ENCODE peak calls at places on chromosome 22, in eight cellular contexts. B is PC-3; H is cardiac muscle cell; Z is prostate gland; P is fibroblast of lung; L is ovary; Q is heart right ventricle; N is CD8-positive, alpha-beta memory T cell. I is an unnamed sample. For H3K9me3, the result is how much of the 10 kb centered on the place peaks cover.

GRCh38 chr22:37604875-37605274 is 3.8 kb upstream of the GGA1 start:
- DNase-seq in B (no peak), H (no peak), Z (no peak), P (no peak), L (no peak), Q (no peak), N (peak), I (no peak)

GRCh38 chr22:31647921-31648320 is 14.1 kb downstream of the PISD start:
- DNase-seq in B (no peak), H (no peak), Z (no peak), P (no peak), L (no peak), Q (no peak), N (no peak), I (no peak)

GRCh38 chr22:39954584-39955055 is 5.6 kb upstream of the TMA7B start:
- DNase-seq in B (peak), H (no peak), Z (no peak), P (peak), L (no peak), Q (no peak), N (no peak), I (no peak)

GRCh38 chr22:24555496-24556253 is at the start of gene SNRPD3:
- DNase-seq in B (peak), H (peak), Z (peak), P (peak), L (peak), Q (peak), N (peak), I (peak)

GRCh38 chr22:28670691-28671261 is 8.9 kb downstream of the TTC28 start:
- DNase-seq in B (peak), H (no peak), Z (no peak), P (peak), L (no peak), Q (no peak), N (no peak), I (no peak)

GRCh38 chr22:22786301-22787115 is 101.1 kb upstream of the IGLL5 start:
- DNase-seq in B (no peak), H (no peak), Z (no peak), P (no peak), L (no peak), Q (no peak), N (no peak), I (no peak)

GRCh38 chr22:29167032-29167911 is 38.4 kb upstream of the EMID1 start:
- DNase-seq in B (no peak), H (no peak), Z (no peak), P (no peak), L (no peak), Q (no peak), N (peak), I (peak)

GRCh38 chr22:29574762-29575450 is 6.0 kb downstream of the NIPSNAP1 start:
- DNase-seq in B (no peak), H (no peak), Z (no peak), P (no peak), L (no peak), Q (no peak), N (no peak), I (no peak)

GRCh38 chr22:28002863-28003565 is 84.0 kb upstream of the PITPNB start:
- DNase-seq in B (no peak), H (no peak), Z (no peak), P (no peak), L (no peak), Q (no peak), N (no peak), I (no peak)

GRCh38 chr22:19035474-19036228 is 86.6 kb downstream of the DGCR2 start:
- DNase-seq in B (no peak), H (peak), Z (no peak), P (no peak), L (no peak), Q (no peak), N (no peak), I (no peak)

GRCh38 chr22:24803064-24803542 is 2.9 kb upstream of the SGSM1 start:
- DNase-seq in B (peak), H (peak), Z (no peak), P (peak), L (no peak), Q (peak), N (peak), I (no peak)

GRCh38 chr22:32785636-32786418 is 15.7 kb upstream of the TIMP3 start:
- DNase-seq in B (no peak), H (no peak), Z (no peak), P (no peak), L (no peak), Q (no peak), N (no peak), I (no peak)

GRCh38 chr22:17318817-17319216 is 50.4 kb upstream of the CECR2 start:
- DNase-seq in B (no peak), H (peak), Z (no peak), P (no peak), L (no peak), Q (no peak), N (no peak), I (no peak)

GRCh38 chr22:38467904-38468760 is at the start of gene KDELR3:
- DNase-seq in B (peak), H (peak), Z (peak), P (peak), L (peak), Q (peak), N (peak), I (peak)

GRCh38 chr22:40334060-40334459 is 12.2 kb upstream of the ADSL start:
- DNase-seq in B (no peak), H (no peak), Z (no peak), P (no peak), L (no peak), Q (no peak), N (no peak), I (no peak)

GRCh38 chr22:41772645-41773044 is 27.8 kb upstream of the CCDC134 start:
- DNase-seq in B (peak), H (no peak), Z (no peak), P (no peak), L (no peak), Q (no peak), N (no peak), I (no peak)

GRCh38 chr22:35334010-35334409 is 34.3 kb downstream of the TOM1 start:
- DNase-seq in B (no peak), H (no peak), Z (no peak), P (no peak), L (no peak), Q (no peak), N (no peak), I (no peak)

GRCh38 chr22:50672471-50673230 is at the start of gene SHANK3:
- DNase-seq in B (no peak), H (no peak), Z (no peak), P (no peak), L (no peak), Q (peak), N (no peak), I (no peak)

GRCh38 chr22:44622147-44622427 is 79.9 kb upstream of the PRR5 start:
- DNase-seq in B (peak), H (no peak), Z (no peak), P (no peak), L (no peak), Q (no peak), N (peak), I (no peak)

GRCh38 chr22:20514658-20515406 is 7.4 kb downstream of the MED15 start:
- DNase-seq in B (peak), H (no peak), Z (no peak), P (peak), L (no peak), Q (no peak), N (no peak), I (no peak)

GRCh38 chr22:39859903-39860588 is 33.5 kb downstream of the ENTHD1 start:
- DNase-seq in B (no peak), H (no peak), Z (no peak), P (no peak), L (no peak), Q (no peak), N (no peak), I (no peak)

GRCh38 chr22:43289976-43290663 is 53.1 kb downstream of the SCUBE1 start:
- DNase-seq in B (no peak), H (no peak), Z (no peak), P (peak), L (peak), Q (peak), N (no peak), I (peak)

GRCh38 chr22:44003016-44003775 is 20.9 kb upstream of the PARVB start:
- DNase-seq in B (no peak), H (no peak), Z (no peak), P (no peak), L (no peak), Q (no peak), N (no peak), I (no peak)

GRCh38 chr22:41681616-41682015 is 7.1 kb downstream of the SNU13 start:
- DNase-seq in B (no peak), H (no peak), Z (no peak), P (no peak), L (no peak), Q (no peak), N (no peak), I (no peak)

GRCh38 chr22:37233751-37234631 is 10.1 kb downstream of the RAC2 start:
- DNase-seq in B (no peak), H (no peak), Z (no peak), P (no peak), L (no peak), Q (no peak), N (no peak), I (no peak)

GRCh38 chr22:19879248-19879575 is 24.5 kb upstream of the GNB1L start:
- DNase-seq in B (no peak), H (no peak), Z (no peak), P (no peak), L (no peak), Q (no peak), N (no peak), I (peak)

GRCh38 chr22:38016182-38017078 is 32.1 kb upstream of the SOX10 start:
- DNase-seq in B (peak), H (no peak), Z (peak), P (peak), L (peak), Q (peak), N (no peak), I (no peak)

GRCh38 chr22:35352214-35353111 is 28.4 kb upstream of the HMOX1 start:
- DNase-seq in B (peak), H (peak), Z (no peak), P (peak), L (no peak), Q (peak), N (no peak), I (peak)

GRCh38 chr22:37239336-37240239 is 4.5 kb downstream of the RAC2 start:
- DNase-seq in B (no peak), H (no peak), Z (no peak), P (no peak), L (no peak), Q (no peak), N (no peak), I (no peak)

GRCh38 chr22:42304021-42304790 is 33.8 kb upstream of the TCF20 start:
- DNase-seq in B (no peak), H (peak), Z (no peak), P (no peak), L (no peak), Q (no peak), N (no peak), I (no peak)

GRCh38 chr22:43401661-43402060 is 10.2 kb upstream of the MPPED1 start:
- DNase-seq in B (no peak), H (no peak), Z (no peak), P (no peak), L (no peak), Q (no peak), N (no peak), I (no peak)

GRCh38 chr22:23467721-23468294 is 112.3 kb downstream of the IGLL1 start:
- DNase-seq in B (peak), H (no peak), Z (no peak), P (no peak), L (no peak), Q (no peak), N (no peak), I (no peak)

GRCh38 chr22:38468761-38469305 is 937 bp downstream of the KDELR3 start:
- DNase-seq in B (no peak), H (no peak), Z (no peak), P (no peak), L (no peak), Q (no peak), N (no peak), I (no peak)

GRCh38 chr22:32340437-32340836 is 17.2 kb upstream of the RFPL3 start:
- DNase-seq in B (no peak), H (no peak), Z (no peak), P (no peak), L (no peak), Q (no peak), N (no peak), I (no peak)

GRCh38 chr22:40482391-40482790 is 112.0 kb downstream of the SGSM3 start:
- DNase-seq in B (peak), H (no peak), Z (no peak), P (no peak), L (no peak), Q (no peak), N (no peak), I (no peak)

GRCh38 chr22:20305894-20306645 is 13.8 kb downstream of the DGCR6L start:
- DNase-seq in B (no peak), H (no peak), Z (no peak), P (no peak), L (no peak), Q (peak), N (no peak), I (no peak)

GRCh38 chr22:42623301-42623751 is 8.6 kb upstream of the POLDIP3 start:
- DNase-seq in B (no peak), H (no peak), Z (no peak), P (no peak), L (no peak), Q (no peak), N (no peak), I (no peak)

DNA sequence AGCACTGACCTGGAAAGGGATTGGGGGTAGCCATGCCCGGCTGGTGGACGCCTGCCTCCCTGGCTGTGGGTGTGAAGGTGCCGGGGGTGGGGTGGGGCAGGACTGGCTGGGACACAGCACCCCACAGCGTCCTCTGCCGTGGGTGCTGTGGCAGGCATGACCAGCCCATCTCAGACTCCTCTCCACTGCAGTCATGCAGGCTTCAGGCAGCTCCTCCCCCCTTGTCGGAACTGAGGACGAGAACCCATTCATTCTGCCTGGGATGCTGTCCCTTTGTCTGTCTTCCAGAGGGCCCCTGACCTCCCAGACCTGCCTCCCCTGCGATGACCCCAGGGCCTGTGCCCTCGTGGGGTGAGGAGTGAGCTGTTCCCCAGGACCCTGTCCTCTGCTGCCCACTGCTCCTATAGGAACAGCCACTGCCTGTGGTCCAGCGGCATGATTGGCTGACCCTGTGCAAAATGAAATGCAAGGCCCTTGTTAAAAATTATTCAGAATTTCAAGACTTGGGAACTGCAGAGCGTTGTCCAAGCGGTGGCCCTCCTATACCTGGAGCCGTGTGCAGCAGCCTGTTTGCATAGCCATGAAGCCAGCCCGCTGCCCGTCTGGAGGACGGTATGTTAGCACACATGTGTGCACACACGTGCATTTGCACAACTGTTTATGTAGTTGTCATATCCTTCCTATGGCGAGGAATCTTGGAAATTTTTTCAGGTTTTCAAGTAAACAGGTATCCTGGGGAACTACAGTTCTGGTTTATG is 1122.3 kb downstream of the BRD1 start:
- DNase-seq in B (no peak), H (no peak), Z (no peak), P (no peak), L (no peak), Q (no peak), N (no peak), I (peak)
- H3K9me3 ChIP-seq in B (under half), H (under half), Z (under half), P (under half), L (under half), Q (under half), N (under half), I (under half)

GRCh38 chr22:46066691-46067090 is 83.6 kb upstream of the PPARA start:
- DNase-seq in B (peak), H (no peak), Z (peak), P (peak), L (no peak), Q (peak), N (no peak), I (peak)

GRCh38 chr22:46068176-46068907 is 82.0 kb upstream of the PPARA start:
- DNase-seq in B (peak), H (no peak), Z (no peak), P (peak), L (no peak), Q (no peak), N (no peak), I (no peak)

GRCh38 chr22:46065733-46066454 is 84.4 kb upstream of the PPARA start:
- DNase-seq in B (peak), H (no peak), Z (no peak), P (no peak), L (no peak), Q (no peak), N (no peak), I (no peak)

GRCh38 chr22:46068908-46069481 is 81.3 kb upstream of the PPARA start:
- DNase-seq in B (peak), H (no peak), Z (no peak), P (peak), L (peak), Q (peak), N (no peak), I (peak)

GRCh38 chr22:46067159-46068111 is 82.9 kb upstream of the PPARA start:
- DNase-seq in B (peak), H (no peak), Z (no peak), P (peak), L (no peak), Q (peak), N (no peak), I (peak)
- H3K4me3 ChIP-seq in B (peak), H (no peak), Z (peak), P (peak), L (peak), Q (peak), N (no peak), I (peak)

GRCh38 chr22:49084203-49084602 is 743.5 kb downstream of the BRD1 start:
- DNase-seq in B (peak), H (no peak), Z (no peak), P (no peak), L (no peak), Q (no peak), N (no peak), I (no peak)
- H3K9me3 ChIP-seq in B (under half), H (under half), Z (under half), P (under half), L (under half), Q (under half), N (under half), I (under half)

GRCh38 chr22:33851240-33851639 is 69.0 kb downstream of the LARGE1 start:
- DNase-seq in B (peak), H (no peak), Z (no peak), P (peak), L (no peak), Q (no peak), N (no peak), I (no peak)
- H3K4me3 ChIP-seq in B (no peak), H (no peak), Z (no peak), P (no peak), L (no peak), Q (no peak), N (no peak), I (no peak)